ENCODE peak calls at places on chromosomes 2 and 18, in eight cellular contexts. D is stimulated activated CD4-positive, alpha-beta T cell treated with anti-CD3 and anti-CD28 coated beads, Interleukin-4, amount 100 ng/mL, for 48 hours; G is astrocyte; Z is HT1080; A is fibroblast of lung; Y is ACHN; F is T-helper 2 cell; T is bronchial epithelial cell. U is an unnamed sample.
A peak's percentile ranks its signal among the peaks of the same experiment; 100 is the strongest.

GRCh38 chr18:45522371-45522770 is 92.9 kb upstream of the SLC14A2 start:
- DNase-seq in D (no peak), G (peak; percentile 90), Z (no peak), A (peak; percentile 68), Y (no peak), F (no peak), T (peak; percentile 8), U (no peak)

GRCh38 chr18:58645398-58645797 is 16.5 kb upstream of the ALPK2 start:
- DNase-seq in D (no peak), G (peak; percentile 92), Z (no peak), A (no peak), Y (no peak), F (no peak), T (peak; percentile 37), U (peak; percentile 70)

GRCh38 chr2:25822190-25823117 is 55.8 kb downstream of the ASXL2 start:
- DNase-seq in D (peak; percentile 51), G (peak; percentile 10), Z (no peak), A (no peak), Y (peak; percentile 76), F (peak; percentile 63), T (peak; percentile 26), U (no peak)

GRCh38 chr2:42359894-42360483 is 1.0 kb downstream of the COX7A2L start:
- DNase-seq in D (no peak), G (no peak), Z (peak; percentile 31), A (peak; percentile 59), Y (peak; percentile 21), F (peak; percentile 11), T (peak; percentile 36), U (no peak)

GRCh38 chr2:226217191-226217590 is 582.4 kb downstream of the IRS1 start:
- DNase-seq in D (no peak), G (no peak), Z (no peak), A (no peak), Y (no peak), F (no peak), T (no peak), U (no peak)

GRCh38 chr2:241417626-241418025 is 61.5 kb downstream of the FARP2 start:
- DNase-seq in D (no peak), G (no peak), Z (no peak), A (no peak), Y (no peak), F (no peak), T (no peak), U (no peak)

GRCh38 chr2:47002480-47003381 is 87.1 kb upstream of the MCFD2 start:
- DNase-seq in D (no peak), G (no peak), Z (peak; percentile 40), A (peak; percentile 49), Y (no peak), F (no peak), T (peak; percentile 69), U (peak; percentile 23)

GRCh38 chr2:225471039-225471438 is 71.5 kb downstream of the NYAP2 start:
- DNase-seq in D (no peak), G (no peak), Z (no peak), A (no peak), Y (no peak), F (no peak), T (no peak), U (no peak)

GRCh38 chr2:237213325-237214040 is 127.8 kb downstream of the COPS8 start:
- DNase-seq in D (no peak), G (peak; percentile 82), Z (peak; percentile 59), A (peak; percentile 97), Y (no peak), F (no peak), T (peak; percentile 32), U (peak; percentile 74)

GRCh38 chr18:63479826-63480225 is 3.1 kb downstream of the SERPINB5 start:
- DNase-seq in D (no peak), G (no peak), Z (no peak), A (no peak), Y (no peak), F (no peak), T (peak; percentile 37), U (no peak)

GRCh38 chr2:57376985-57377384 is 669.6 kb upstream of the VRK2 start:
- DNase-seq in D (no peak), G (no peak), Z (peak; percentile 26), A (no peak), Y (peak; percentile 45), F (no peak), T (peak; percentile 11), U (no peak)

GRCh38 chr2:152632736-152633135 is 84.5 kb downstream of the PRPF40A start:
- DNase-seq in D (no peak), G (peak; percentile 14), Z (no peak), A (no peak), Y (no peak), F (no peak), T (no peak), U (no peak)

GRCh38 chr18:35491689-35492077 is 6.1 kb downstream of the INO80C start:
- DNase-seq in D (no peak), G (no peak), Z (no peak), A (no peak), Y (no peak), F (no peak), T (no peak), U (no peak)

GRCh38 chr2:223109341-223109740 is 57.4 kb downstream of the KCNE4 start:
- DNase-seq in D (no peak), G (peak; percentile 69), Z (no peak), A (no peak), Y (no peak), F (no peak), T (no peak), U (no peak)

GRCh38 chr2:133338224-133338623 is 230.0 kb downstream of the NCKAP5 start:
- DNase-seq in D (no peak), G (no peak), Z (no peak), A (peak; percentile 9), Y (no peak), F (no peak), T (no peak), U (no peak)

GRCh38 chr18:76339246-76339620 is 155.8 kb downstream of the ZNF516 start:
- DNase-seq in D (no peak), G (no peak), Z (no peak), A (no peak), Y (no peak), F (no peak), T (peak; percentile 82), U (no peak)

GRCh38 chr2:97991081-97991856 is 4.5 kb downstream of the TMEM131 start:
- DNase-seq in D (no peak), G (no peak), Z (no peak), A (no peak), Y (no peak), F (no peak), T (no peak), U (no peak)

GRCh38 chr2:120052597-120052996 is 39.7 kb downstream of the EPB41L5 start:
- DNase-seq in D (no peak), G (peak; percentile 15), Z (no peak), A (no peak), Y (no peak), F (no peak), T (no peak), U (no peak)

GRCh38 chr2:41900299-41900698 is 147.5 kb upstream of the PKDCC start:
- DNase-seq in D (no peak), G (no peak), Z (no peak), A (no peak), Y (no peak), F (no peak), T (no peak), U (no peak)

GRCh38 chr2:84832772-84833461 is 48.0 kb downstream of the TRABD2A start:
- DNase-seq in D (no peak), G (no peak), Z (no peak), A (no peak), Y (no peak), F (no peak), T (no peak), U (no peak)

GRCh38 chr2:95267458-95268207 is 6.6 kb upstream of the PROM2 start:
- DNase-seq in D (no peak), G (peak; percentile 16), Z (no peak), A (peak; percentile 85), Y (peak; percentile 77), F (no peak), T (no peak), U (peak; percentile 55)

GRCh38 chr2:127874378-127875271 is 11.1 kb downstream of the AMMECR1L start:
- DNase-seq in D (no peak), G (no peak), Z (no peak), A (no peak), Y (no peak), F (no peak), T (no peak), U (no peak)

GRCh38 chr2:128979182-128979581 is 660.5 kb upstream of the HS6ST1 start:
- DNase-seq in D (no peak), G (no peak), Z (no peak), A (no peak), Y (no peak), F (no peak), T (no peak), U (no peak)

GRCh38 chr2:8525582-8526402 is 156.1 kb upstream of the ID2 start:
- DNase-seq in D (no peak), G (peak; percentile 48), Z (no peak), A (peak; percentile 31), Y (peak; percentile 16), F (no peak), T (peak; percentile 35), U (peak; percentile 85)

GRCh38 chr2:121245913-121246312 is 39.1 kb downstream of the TFCP2L1 start:
- DNase-seq in D (no peak), G (no peak), Z (no peak), A (no peak), Y (no peak), F (no peak), T (no peak), U (no peak)

GRCh38 chr2:8654483-8654882 is 27.4 kb upstream of the ID2 start:
- DNase-seq in D (no peak), G (no peak), Z (no peak), A (no peak), Y (no peak), F (no peak), T (no peak), U (no peak)

GRCh38 chr2:3759766-3760165 is 56.4 kb downstream of the DCDC2C start:
- DNase-seq in D (no peak), G (no peak), Z (no peak), A (no peak), Y (no peak), F (no peak), T (no peak), U (no peak)

GRCh38 chr2:58204195-58204959 is 36.7 kb downstream of the FANCL start:
- DNase-seq in D (no peak), G (no peak), Z (peak; percentile 25), A (peak; percentile 48), Y (no peak), F (no peak), T (peak; percentile 46), U (no peak)

GRCh38 chr2:62687644-62688043 is 17.9 kb upstream of the EHBP1 start:
- DNase-seq in D (no peak), G (peak; percentile 56), Z (no peak), A (no peak), Y (no peak), F (no peak), T (no peak), U (peak; percentile 13)

GRCh38 chr18:78496095-78496494 is 483.5 kb upstream of the SALL3 start:
- DNase-seq in D (no peak), G (no peak), Z (no peak), A (no peak), Y (no peak), F (no peak), T (no peak), U (no peak)

GRCh38 chr2:147621656-147622197 is 223.1 kb upstream of the ACVR2A start:
- DNase-seq in D (no peak), G (no peak), Z (no peak), A (no peak), Y (no peak), F (no peak), T (no peak), U (no peak)